ENCODE peak calls at places on chromosome 9, in eight cellular contexts. D is NCI-H1092 treated with DMSO at 0.1 percent for 48 hours; B is activated naive CD8-positive, alpha-beta T cell treated with anti-CD3 and anti-CD28 coated beads for 36 hours; F is Daoy; K is NCI-H1436; A is activated CD4-positive, alpha-beta T cell treated with anti-CD3 and anti-CD28 coated beads for 48 hours; C is nephron progenitor cell; M is amniotic stem cell. U is an unnamed sample.

GRCh38 chr9:708182-708555 is 133.3 kb upstream of the DMRT1 start:
- DNase-seq in C (no peak), F (no peak), A (no peak), K (no peak), M (no peak), D (no peak), B (no peak), U (no peak)

GRCh38 chr9:124054671-124055212 is 43.2 kb downstream of the LHX2 start:
- DNase-seq in A (peak; percentile 72), F (peak; percentile 99), C (no peak), D (no peak), K (peak; percentile 32), M (peak; percentile 68), B (peak; percentile 35), U (no peak)

GRCh38 chr9:83167126-83167525 is 104.2 kb upstream of the RASEF start:
- DNase-seq in F (peak; percentile 13), A (no peak), K (no peak), D (no peak), C (no peak), M (no peak), B (no peak), U (no peak)

GRCh38 chr9:113219972-113220371 is 1.1 kb downstream of the FKBP15 start:
- DNase-seq in A (peak; percentile 28), C (no peak), D (no peak), F (peak; percentile 46), B (peak; percentile 7), K (no peak), M (no peak), U (no peak)

GRCh38 chr9:122402403-122403268 is 31.8 kb downstream of the PTGS1 start:
- DNase-seq in F (peak; percentile 86), D (no peak), M (peak; percentile 99), B (peak; percentile 58), K (no peak), C (no peak), A (peak; percentile 67), U (peak; percentile 85)

GRCh38 chr9:131976157-131976740 is 103.4 kb downstream of the MED27 start:
- DNase-seq in B (no peak), K (no peak), A (no peak), D (no peak), M (no peak), F (no peak), C (no peak), U (no peak)

GRCh38 chr9:109977521-109977920 is 197.5 kb downstream of the PALM2AKAP2 start:
- DNase-seq in F (no peak), A (peak; percentile 55), C (no peak), K (no peak), M (no peak), D (no peak), B (no peak), U (no peak)

GRCh38 chr9:5122116-5122515 is 63.3 kb downstream of the INSL6 start:
- DNase-seq in A (no peak), B (no peak), K (no peak), C (no peak), D (no peak), F (no peak), M (no peak), U (no peak)

GRCh38 chr9:132646726-132647125 is 23.1 kb downstream of the DDX31 start:
- DNase-seq in A (no peak), C (no peak), K (no peak), M (no peak), B (no peak), F (no peak), D (no peak), U (no peak)

GRCh38 chr9:136824496-136825225 is 16.9 kb downstream of the RABL6 start:
- DNase-seq in D (no peak), F (no peak), A (no peak), B (no peak), M (no peak), K (no peak), C (no peak), U (no peak)

GRCh38 chr9:97563458-97564135 is 62.1 kb downstream of the TMOD1 start:
- DNase-seq in K (no peak), B (no peak), A (no peak), M (no peak), C (no peak), F (no peak), D (peak; percentile 6), U (no peak)

GRCh38 chr9:119003218-119003617 is 366.0 kb downstream of the BRINP1 start:
- DNase-seq in F (no peak), A (no peak), K (no peak), C (no peak), D (no peak), B (no peak), M (no peak), U (no peak)

GRCh38 chr9:79384506-79384905 is 187.3 kb upstream of the TLE4 start:
- DNase-seq in F (no peak), M (no peak), D (no peak), C (no peak), K (no peak), B (no peak), A (no peak), U (no peak)

GRCh38 chr9:112925058-112925641 is 34.5 kb upstream of the SLC46A2 start:
- DNase-seq in F (peak; percentile 49), C (peak; percentile 15), A (peak; percentile 15), D (peak; percentile 29), K (peak; percentile 8), B (peak; percentile 4), M (no peak), U (no peak)

GRCh38 chr9:116791314-116791713 is 104.2 kb downstream of the TRIM32 start:
- DNase-seq in A (no peak), K (peak; percentile 67), B (no peak), M (no peak), F (peak; percentile 7), C (no peak), D (peak; percentile 13), U (no peak)

GRCh38 chr9:134494273-134494815 is 147.3 kb upstream of the COL5A1 start:
- DNase-seq in K (no peak), B (no peak), A (no peak), M (no peak), D (no peak), C (no peak), F (no peak), U (no peak)

GRCh38 chr9:33131505-33132248 is 35.5 kb downstream of the B4GALT1 start:
- DNase-seq in F (no peak), C (no peak), M (no peak), A (no peak), B (no peak), D (peak; percentile 33), K (no peak), U (no peak)

GRCh38 chr9:108412755-108413154 is 443.0 kb downstream of the ACTL7B start:
- DNase-seq in A (peak; percentile 2), K (no peak), B (no peak), C (no peak), F (peak; percentile 16), D (peak; percentile 18), M (no peak), U (no peak)

GRCh38 chr9:34554211-34555001 is 31.6 kb upstream of the ENHO start:
- DNase-seq in C (no peak), F (peak; percentile 64), B (no peak), D (peak; percentile 94), A (no peak), M (no peak), K (peak; percentile 76), U (no peak)

GRCh38 chr9:110714314-110714713 is 45.7 kb downstream of the MUSK start:
- DNase-seq in B (no peak), D (peak; percentile 80), C (peak; percentile 4), A (no peak), F (peak; percentile 25), K (no peak), M (no peak), U (no peak)

GRCh38 chr9:3498691-3499090 is 27.1 kb downstream of the RFX3 start:
- DNase-seq in K (peak; percentile 60), C (no peak), B (no peak), D (peak; percentile 54), M (no peak), F (peak; percentile 37), A (no peak), U (no peak)

GRCh38 chr9:135030711-135031245 is 56.7 kb upstream of the OLFM1 start:
- DNase-seq in A (no peak), C (no peak), D (peak; percentile 8), F (no peak), B (no peak), M (no peak), K (no peak), U (no peak)

GRCh38 chr9:114400219-114400618 is 12.4 kb upstream of the AKNA start:
- DNase-seq in K (no peak), A (no peak), C (no peak), M (no peak), F (no peak), B (no peak), D (no peak), U (no peak)

GRCh38 chr9:99822096-99822595 is 461 bp downstream of the NR4A3 start:
- DNase-seq in C (no peak), A (no peak), K (no peak), D (no peak), M (peak; percentile 58), F (no peak), B (no peak), U (no peak)

U was measured in retinal pigment epithelial cell.